ENCODE peak calls at places on chromosomes 13 and 19, in six cellular contexts. One of them, this sample, is unnamed.
A peak's percentile ranks its signal among the peaks of the same experiment; 100 is the strongest.

GRCh38 chr13:79621902-79622301 is 140.9 kb downstream of the NDFIP2 start:
- DNase-seq in Calu3: no peak
- DNase-seq in right lobe of liver: no peak
- DNase-seq in GM13976: no peak
- DNase-seq in colonic mucosa: no peak
- DNase-seq in keratinocyte: peak; percentile 33
- DNase-seq in this sample: no peak

GRCh38 chr19:38718747-38719543 is 25.3 kb downstream of the CAPN12 start:
- DNase-seq in Calu3: peak; percentile 77
- DNase-seq in right lobe of liver: no peak
- DNase-seq in GM13976: no peak
- DNase-seq in colonic mucosa: no peak
- DNase-seq in keratinocyte: no peak
- DNase-seq in this sample: no peak

GRCh38 chr19:18763674-18764590 is 27.2 kb downstream of the COMP start:
- DNase-seq in Calu3: no peak
- DNase-seq in right lobe of liver: no peak
- DNase-seq in GM13976: no peak
- DNase-seq in colonic mucosa: no peak
- DNase-seq in keratinocyte: peak; percentile 84
- DNase-seq in this sample: no peak

GRCh38 chr13:28494861-28495585 is at the start of gene FLT1:
- DNase-seq in Calu3: peak; percentile 6
- DNase-seq in right lobe of liver: peak; percentile 69
- DNase-seq in GM13976: peak; percentile 69
- DNase-seq in colonic mucosa: peak; percentile 22
- DNase-seq in keratinocyte: no peak
- DNase-seq in this sample: peak; percentile 71

GRCh38 chr19:54453921-54454780 is 5.2 kb downstream of the LENG8 start:
- DNase-seq in Calu3: no peak
- DNase-seq in right lobe of liver: no peak
- DNase-seq in GM13976: no peak
- DNase-seq in colonic mucosa: no peak
- DNase-seq in keratinocyte: no peak
- DNase-seq in this sample: no peak

GRCh38 chr19:40494191-40494838 is 27.5 kb downstream of the SPTBN4 start:
- DNase-seq in Calu3: no peak
- DNase-seq in right lobe of liver: no peak
- DNase-seq in GM13976: no peak
- DNase-seq in colonic mucosa: no peak
- DNase-seq in keratinocyte: no peak
- DNase-seq in this sample: no peak

GRCh38 chr13:83498486-83499190 is 383.6 kb downstream of the SLITRK1 start:
- DNase-seq in Calu3: no peak
- DNase-seq in right lobe of liver: no peak
- DNase-seq in GM13976: no peak
- DNase-seq in colonic mucosa: no peak
- DNase-seq in keratinocyte: no peak
- DNase-seq in this sample: no peak

GRCh38 chr13:100733261-100733660 is 58.7 kb upstream of the TMTC4 start:
- DNase-seq in Calu3: no peak
- DNase-seq in right lobe of liver: no peak
- DNase-seq in GM13976: no peak
- DNase-seq in colonic mucosa: no peak
- DNase-seq in keratinocyte: no peak
- DNase-seq in this sample: no peak

GRCh38 chr19:38035515-38036495 is 128.8 kb downstream of the SIPA1L3 start:
- DNase-seq in Calu3: no peak
- DNase-seq in right lobe of liver: no peak
- DNase-seq in GM13976: no peak
- DNase-seq in colonic mucosa: no peak
- DNase-seq in keratinocyte: no peak
- DNase-seq in this sample: no peak

GRCh38 chr13:48231080-48231479 is 1.9 kb upstream of the ITM2B start:
- DNase-seq in Calu3: no peak
- DNase-seq in right lobe of liver: no peak
- DNase-seq in GM13976: no peak
- DNase-seq in colonic mucosa: no peak
- DNase-seq in keratinocyte: no peak
- DNase-seq in this sample: no peak

GRCh38 chr13:106810069-106810468 is 242.1 kb upstream of the ARGLU1 start:
- DNase-seq in Calu3: no peak
- DNase-seq in right lobe of liver: no peak
- DNase-seq in GM13976: no peak
- DNase-seq in colonic mucosa: no peak
- DNase-seq in keratinocyte: no peak
- DNase-seq in this sample: no peak

GRCh38 chr19:2529473-2529918 is 53.6 kb downstream of the GADD45B start:
- DNase-seq in Calu3: peak; percentile 53
- DNase-seq in right lobe of liver: no peak
- DNase-seq in GM13976: peak; percentile 66
- DNase-seq in colonic mucosa: no peak
- DNase-seq in keratinocyte: peak; percentile 89
- DNase-seq in this sample: no peak

GRCh38 chr13:113650275-113650674 is 7.7 kb downstream of the ATP4B start:
- DNase-seq in Calu3: no peak
- DNase-seq in right lobe of liver: peak; percentile 27
- DNase-seq in GM13976: no peak
- DNase-seq in colonic mucosa: no peak
- DNase-seq in keratinocyte: no peak
- DNase-seq in this sample: no peak

GRCh38 chr13:31515427-31515826 is 223.9 kb upstream of the RXFP2 start:
- DNase-seq in Calu3: no peak
- DNase-seq in right lobe of liver: no peak
- DNase-seq in GM13976: no peak
- DNase-seq in colonic mucosa: no peak
- DNase-seq in keratinocyte: no peak
- DNase-seq in this sample: no peak

GRCh38 chr13:24306632-24307031 is 2.7 kb upstream of the C1QTNF9 start:
- DNase-seq in Calu3: no peak
- DNase-seq in right lobe of liver: no peak
- DNase-seq in GM13976: no peak
- DNase-seq in colonic mucosa: no peak
- DNase-seq in keratinocyte: no peak
- DNase-seq in this sample: no peak

GRCh38 chr13:109781384-109782065 is 4.9 kb downstream of the IRS2 start:
- DNase-seq in Calu3: no peak
- DNase-seq in right lobe of liver: no peak
- DNase-seq in GM13976: no peak
- DNase-seq in colonic mucosa: no peak
- DNase-seq in keratinocyte: no peak
- DNase-seq in this sample: no peak

GRCh38 chr13:28059214-28059613 is 41.2 kb downstream of the FLT3 start:
- DNase-seq in Calu3: peak; percentile 48
- DNase-seq in right lobe of liver: peak; percentile 62
- DNase-seq in GM13976: no peak
- DNase-seq in colonic mucosa: peak; percentile 57
- DNase-seq in keratinocyte: no peak
- DNase-seq in this sample: no peak

GRCh38 chr13:24684600-24684998 is 4.4 kb downstream of the ATP12A start:
- DNase-seq in Calu3: no peak
- DNase-seq in right lobe of liver: no peak
- DNase-seq in GM13976: peak; percentile 56
- DNase-seq in colonic mucosa: no peak
- DNase-seq in keratinocyte: no peak
- DNase-seq in this sample: peak; percentile 44

GRCh38 chr19:5326986-5327623 is 13.5 kb downstream of the PTPRS start:
- DNase-seq in Calu3: no peak
- DNase-seq in right lobe of liver: no peak
- DNase-seq in GM13976: no peak
- DNase-seq in colonic mucosa: no peak
- DNase-seq in keratinocyte: no peak
- DNase-seq in this sample: no peak

GRCh38 chr13:45339867-45340266 is 1.1 kb downstream of the TPT1 start:
- DNase-seq in Calu3: no peak
- DNase-seq in right lobe of liver: no peak
- DNase-seq in GM13976: no peak
- DNase-seq in colonic mucosa: no peak
- DNase-seq in keratinocyte: no peak
- DNase-seq in this sample: no peak

GRCh38 chr13:25741796-25742195 is 310.0 kb downstream of the SHISA2 start:
- DNase-seq in Calu3: no peak
- DNase-seq in right lobe of liver: no peak
- DNase-seq in GM13976: no peak
- DNase-seq in colonic mucosa: no peak
- DNase-seq in keratinocyte: peak; percentile 78
- DNase-seq in this sample: no peak

GRCh38 chr13:75788494-75788991 is 152.4 kb downstream of the LMO7 start:
- DNase-seq in Calu3: no peak
- DNase-seq in right lobe of liver: no peak
- DNase-seq in GM13976: no peak
- DNase-seq in colonic mucosa: peak; percentile 74
- DNase-seq in keratinocyte: no peak
- DNase-seq in this sample: no peak

GRCh38 chr19:6769006-6769637 is 1.9 kb upstream of the SH2D3A start:
- DNase-seq in Calu3: no peak
- DNase-seq in right lobe of liver: no peak
- DNase-seq in GM13976: peak; percentile 32
- DNase-seq in colonic mucosa: no peak
- DNase-seq in keratinocyte: no peak
- DNase-seq in this sample: peak; percentile 30
- TF ChIP-seq CTCF in Calu3: no peak
- TF ChIP-seq CTCF in right lobe of liver: peak; percentile 29
- TF ChIP-seq CTCF in GM13976: no peak
- TF ChIP-seq CTCF in colonic mucosa: peak; percentile 43
- TF ChIP-seq CTCF in keratinocyte: no peak
- TF ChIP-seq CTCF in this sample: peak; percentile 42

DNA sequence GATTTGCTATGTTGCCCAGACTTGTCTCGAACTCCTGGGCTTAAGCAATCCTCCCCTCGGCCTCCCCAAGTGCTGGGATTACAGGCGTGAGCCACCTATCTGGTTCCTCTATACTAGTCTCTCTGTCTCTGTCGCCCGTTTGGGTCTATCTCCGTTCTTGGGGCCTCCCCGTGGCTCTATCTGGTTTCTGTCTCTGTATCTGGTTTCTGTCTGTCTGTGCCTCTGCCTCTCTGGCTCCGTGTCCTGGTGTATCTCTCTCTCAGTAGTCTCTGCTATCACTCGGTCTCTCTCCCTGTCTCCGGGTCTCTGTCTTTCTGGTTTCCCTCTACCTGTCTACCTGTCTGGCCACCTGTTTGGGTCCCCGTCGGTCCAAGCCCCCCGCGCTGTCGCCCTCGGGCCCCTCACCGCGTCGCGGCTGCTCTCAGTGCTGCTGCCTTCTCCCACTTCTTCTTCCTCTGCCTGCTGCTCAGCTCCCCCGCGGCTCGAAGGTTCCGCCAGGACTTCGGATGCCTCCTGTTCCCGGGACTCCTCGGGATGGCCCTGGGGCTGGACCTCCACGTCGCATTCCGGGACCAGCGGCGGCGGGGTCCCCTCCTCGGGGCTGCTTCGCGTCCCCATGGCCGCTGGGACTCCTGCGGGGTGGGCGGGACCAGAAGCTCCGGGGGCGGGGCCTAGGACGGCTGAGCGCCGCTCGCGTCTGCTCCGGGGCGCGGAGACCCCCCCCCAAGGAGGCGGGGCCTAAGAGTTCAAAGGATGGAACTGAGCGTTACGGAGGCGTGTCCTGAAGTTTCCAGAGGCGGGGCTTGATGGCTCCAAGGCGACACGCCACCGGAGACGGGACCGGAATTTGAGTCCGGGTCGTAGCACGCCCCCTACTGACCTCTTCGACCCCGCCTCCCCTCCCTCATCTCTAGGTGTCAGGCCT is 783 bp downstream of the PHLDB3 start:
- DNase-seq in Calu3: peak; percentile 99
- DNase-seq in right lobe of liver: peak; percentile 99
- DNase-seq in GM13976: peak; percentile 100
- DNase-seq in colonic mucosa: peak; percentile 99
- DNase-seq in keratinocyte: no peak
- DNase-seq in this sample: peak; percentile 100
- TF ChIP-seq CTCF in Calu3: no peak
- TF ChIP-seq CTCF in right lobe of liver: no peak
- TF ChIP-seq CTCF in GM13976: peak; percentile 44
- TF ChIP-seq CTCF in colonic mucosa: peak; percentile 18
- TF ChIP-seq CTCF in keratinocyte: no peak
- TF ChIP-seq CTCF in this sample: peak; percentile 51

GRCh38 chr19:31491246-31491645 is 142.0 kb upstream of the TSHZ3 start:
- DNase-seq in Calu3: no peak
- DNase-seq in right lobe of liver: no peak
- DNase-seq in GM13976: no peak
- DNase-seq in colonic mucosa: no peak
- DNase-seq in keratinocyte: no peak
- DNase-seq in this sample: no peak
- TF ChIP-seq CTCF in Calu3: no peak
- TF ChIP-seq CTCF in right lobe of liver: no peak
- TF ChIP-seq CTCF in GM13976: no peak
- TF ChIP-seq CTCF in colonic mucosa: no peak
- TF ChIP-seq CTCF in keratinocyte: no peak
- TF ChIP-seq CTCF in this sample: no peak

GRCh38 chr19:12773571-12773970 is 1.8 kb downstream of the HOOK2 start:
- DNase-seq in Calu3: no peak
- DNase-seq in right lobe of liver: no peak
- DNase-seq in GM13976: no peak
- DNase-seq in colonic mucosa: no peak
- DNase-seq in keratinocyte: no peak
- DNase-seq in this sample: no peak
- TF ChIP-seq CTCF in Calu3: no peak
- TF ChIP-seq CTCF in right lobe of liver: peak; percentile 23
- TF ChIP-seq CTCF in GM13976: peak; percentile 23
- TF ChIP-seq CTCF in colonic mucosa: no peak
- TF ChIP-seq CTCF in keratinocyte: peak; percentile 36
- TF ChIP-seq CTCF in this sample: peak; percentile 29

GRCh38 chr19:29675650-29676186 is 10.5 kb downstream of the PLEKHF1 start:
- DNase-seq in Calu3: no peak
- DNase-seq in right lobe of liver: no peak
- DNase-seq in GM13976: no peak
- DNase-seq in colonic mucosa: no peak
- DNase-seq in keratinocyte: no peak
- DNase-seq in this sample: peak; percentile 17

GRCh38 chr19:29678484-29679106 is 13.3 kb downstream of the PLEKHF1 start:
- DNase-seq in Calu3: no peak
- DNase-seq in right lobe of liver: peak; percentile 96
- DNase-seq in GM13976: no peak
- DNase-seq in colonic mucosa: no peak
- DNase-seq in keratinocyte: no peak
- DNase-seq in this sample: no peak

GRCh38 chr19:29676586-29676985 is 11.3 kb downstream of the PLEKHF1 start:
- DNase-seq in Calu3: no peak
- DNase-seq in right lobe of liver: peak; percentile 97
- DNase-seq in GM13976: no peak
- DNase-seq in colonic mucosa: no peak
- DNase-seq in keratinocyte: no peak
- DNase-seq in this sample: no peak

GRCh38 chr19:29675120-29675649 is 9.9 kb downstream of the PLEKHF1 start:
- DNase-seq in Calu3: no peak
- DNase-seq in right lobe of liver: no peak
- DNase-seq in GM13976: peak; percentile 18
- DNase-seq in colonic mucosa: no peak
- DNase-seq in keratinocyte: no peak
- DNase-seq in this sample: no peak

GRCh38 chr19:29677001-29677781 is 11.9 kb downstream of the PLEKHF1 start:
- DNase-seq in Calu3: no peak
- DNase-seq in right lobe of liver: no peak
- DNase-seq in GM13976: no peak
- DNase-seq in colonic mucosa: no peak
- DNase-seq in keratinocyte: no peak
- DNase-seq in this sample: no peak
- TF ChIP-seq CTCF in Calu3: no peak
- TF ChIP-seq CTCF in right lobe of liver: no peak
- TF ChIP-seq CTCF in GM13976: no peak
- TF ChIP-seq CTCF in colonic mucosa: no peak
- TF ChIP-seq CTCF in keratinocyte: no peak
- TF ChIP-seq CTCF in this sample: no peak